ENCODE peak calls at places on chromosome 3, in four cellular contexts. One of them, this sample, is unnamed.

GRCh38 chr3:129576514-129577345 is 29.7 kb downstream of the PLXND1 start:
- DNase-seq in activated CD4-positive, alpha-beta T cell treated with anti-CD3 and anti-CD28 coated beads for 36 hours: peak; percentile 56
- DNase-seq in stimulated activated CD4-positive, alpha-beta T cell treated with anti-CD3 and anti-CD28 coated beads, Interleukin-1b, Interleukin-23, amount 100 ng/mL, for 4 hours: peak; percentile 7
- DNase-seq in CD8-positive, alpha-beta T cell: peak; percentile 74
- DNase-seq in this sample: peak; percentile 28

GRCh38 chr3:71206821-71207220 is 376.7 kb downstream of the FOXP1 start:
- DNase-seq in activated CD4-positive, alpha-beta T cell treated with anti-CD3 and anti-CD28 coated beads for 36 hours: no peak
- DNase-seq in stimulated activated CD4-positive, alpha-beta T cell treated with anti-CD3 and anti-CD28 coated beads, Interleukin-1b, Interleukin-23, amount 100 ng/mL, for 4 hours: no peak
- DNase-seq in CD8-positive, alpha-beta T cell: no peak
- DNase-seq in this sample: no peak

GRCh38 chr3:43032646-43033628 is 53.8 kb downstream of the GASK1A start:
- DNase-seq in activated CD4-positive, alpha-beta T cell treated with anti-CD3 and anti-CD28 coated beads for 36 hours: no peak
- DNase-seq in stimulated activated CD4-positive, alpha-beta T cell treated with anti-CD3 and anti-CD28 coated beads, Interleukin-1b, Interleukin-23, amount 100 ng/mL, for 4 hours: no peak
- DNase-seq in CD8-positive, alpha-beta T cell: no peak
- DNase-seq in this sample: no peak

GRCh38 chr3:50269977-50270413 is 1.0 kb downstream of the SEMA3B start:
- DNase-seq in activated CD4-positive, alpha-beta T cell treated with anti-CD3 and anti-CD28 coated beads for 36 hours: no peak
- DNase-seq in stimulated activated CD4-positive, alpha-beta T cell treated with anti-CD3 and anti-CD28 coated beads, Interleukin-1b, Interleukin-23, amount 100 ng/mL, for 4 hours: no peak
- DNase-seq in CD8-positive, alpha-beta T cell: no peak
- DNase-seq in this sample: no peak

GRCh38 chr3:45684327-45684892 is 4.8 kb upstream of the SACM1L start:
- DNase-seq in activated CD4-positive, alpha-beta T cell treated with anti-CD3 and anti-CD28 coated beads for 36 hours: no peak
- DNase-seq in stimulated activated CD4-positive, alpha-beta T cell treated with anti-CD3 and anti-CD28 coated beads, Interleukin-1b, Interleukin-23, amount 100 ng/mL, for 4 hours: no peak
- DNase-seq in CD8-positive, alpha-beta T cell: no peak
- DNase-seq in this sample: no peak

GRCh38 chr3:195774917-195775316 is 36.8 kb downstream of the MUC4 start:
- DNase-seq in activated CD4-positive, alpha-beta T cell treated with anti-CD3 and anti-CD28 coated beads for 36 hours: peak; percentile 54
- DNase-seq in stimulated activated CD4-positive, alpha-beta T cell treated with anti-CD3 and anti-CD28 coated beads, Interleukin-1b, Interleukin-23, amount 100 ng/mL, for 4 hours: no peak
- DNase-seq in CD8-positive, alpha-beta T cell: no peak
- DNase-seq in this sample: no peak

GRCh38 chr3:35291837-35292236 is 347.5 kb upstream of the ARPP21 start:
- DNase-seq in activated CD4-positive, alpha-beta T cell treated with anti-CD3 and anti-CD28 coated beads for 36 hours: no peak
- DNase-seq in stimulated activated CD4-positive, alpha-beta T cell treated with anti-CD3 and anti-CD28 coated beads, Interleukin-1b, Interleukin-23, amount 100 ng/mL, for 4 hours: no peak
- DNase-seq in CD8-positive, alpha-beta T cell: no peak
- DNase-seq in this sample: no peak

GRCh38 chr3:147914532-147914931 is 505.4 kb downstream of the ZIC1 start:
- DNase-seq in activated CD4-positive, alpha-beta T cell treated with anti-CD3 and anti-CD28 coated beads for 36 hours: no peak
- DNase-seq in stimulated activated CD4-positive, alpha-beta T cell treated with anti-CD3 and anti-CD28 coated beads, Interleukin-1b, Interleukin-23, amount 100 ng/mL, for 4 hours: no peak
- DNase-seq in CD8-positive, alpha-beta T cell: no peak
- DNase-seq in this sample: no peak

GRCh38 chr3:58581328-58582091 is 4.3 kb upstream of the FAM107A start:
- DNase-seq in activated CD4-positive, alpha-beta T cell treated with anti-CD3 and anti-CD28 coated beads for 36 hours: no peak
- DNase-seq in stimulated activated CD4-positive, alpha-beta T cell treated with anti-CD3 and anti-CD28 coated beads, Interleukin-1b, Interleukin-23, amount 100 ng/mL, for 4 hours: no peak
- DNase-seq in CD8-positive, alpha-beta T cell: no peak
- DNase-seq in this sample: no peak

GRCh38 chr3:53114011-53114400 is 16.2 kb downstream of the RFT1 start:
- DNase-seq in activated CD4-positive, alpha-beta T cell treated with anti-CD3 and anti-CD28 coated beads for 36 hours: peak; percentile 91
- DNase-seq in stimulated activated CD4-positive, alpha-beta T cell treated with anti-CD3 and anti-CD28 coated beads, Interleukin-1b, Interleukin-23, amount 100 ng/mL, for 4 hours: peak; percentile 83
- DNase-seq in CD8-positive, alpha-beta T cell: peak; percentile 69
- DNase-seq in this sample: peak; percentile 55

GRCh38 chr3:124881976-124882697 is 5.0 kb downstream of the ITGB5 start:
- DNase-seq in activated CD4-positive, alpha-beta T cell treated with anti-CD3 and anti-CD28 coated beads for 36 hours: no peak
- DNase-seq in stimulated activated CD4-positive, alpha-beta T cell treated with anti-CD3 and anti-CD28 coated beads, Interleukin-1b, Interleukin-23, amount 100 ng/mL, for 4 hours: no peak
- DNase-seq in CD8-positive, alpha-beta T cell: no peak
- DNase-seq in this sample: no peak

GRCh38 chr3:179828738-179829137 is 175.9 kb downstream of the USP13 start:
- DNase-seq in activated CD4-positive, alpha-beta T cell treated with anti-CD3 and anti-CD28 coated beads for 36 hours: no peak
- DNase-seq in stimulated activated CD4-positive, alpha-beta T cell treated with anti-CD3 and anti-CD28 coated beads, Interleukin-1b, Interleukin-23, amount 100 ng/mL, for 4 hours: no peak
- DNase-seq in CD8-positive, alpha-beta T cell: no peak
- DNase-seq in this sample: no peak

This sample was measured in NK-92 treated with Interleukin-12 subunit alpha and Interleukin-12 subunit beta, amount 100 ng/mL, for 24 hours.